ENCODE peak calls at places on chromosomes 11 and 22, in five cellular contexts. B is heart right ventricle, E is AG04450, Y is esophagus squamous epithelium, K is thoracic aorta. Z is an unnamed sample.

GRCh38 chr22:32348031-32348611 is 9.5 kb upstream of the RFPL3 start:
- DNase-seq in E (no peak), K (no peak), Y (no peak), B (no peak), Z (no peak)

GRCh38 chr11:62223095-62223494 is 14.6 kb downstream of the SCGB2A1 start:
- DNase-seq in K (no peak), B (no peak), E (no peak), Y (no peak), Z (no peak)

GRCh38 chr11:47967577-47968230 is 12.7 kb upstream of the PTPRJ start:
- DNase-seq in Y (no peak), K (no peak), E (no peak), B (no peak), Z (no peak)

GRCh38 chr22:19086944-19087343 is 35.3 kb downstream of the DGCR2 start:
- DNase-seq in Y (no peak), B (no peak), E (no peak), K (no peak), Z (no peak)

GRCh38 chr11:128632151-128632791 is 44.9 kb upstream of the ETS1 start:
- DNase-seq in E (peak), B (no peak), Y (no peak), K (no peak), Z (no peak)

GRCh38 chr11:8040921-8041285 is 40.1 kb upstream of the TUB start:
- DNase-seq in K (no peak), Y (no peak), B (no peak), E (no peak), Z (no peak)

GRCh38 chr22:50727678-50728522 is 10.1 kb upstream of the ACR start:
- DNase-seq in B (no peak), E (no peak), Y (no peak), K (no peak), Z (no peak)

GRCh38 chr11:119352857-119353260 is 6.4 kb upstream of the MFRP start:
- DNase-seq in K (no peak), E (no peak), B (peak), Y (no peak), Z (no peak)

GRCh38 chr22:46545041-46545796 is 7.8 kb upstream of the CELSR1 start:
- DNase-seq in Y (no peak), E (no peak), K (no peak), B (no peak), Z (no peak)

GRCh38 chr11:8531312-8531711 is 62.7 kb downstream of the STK33 start:
- DNase-seq in Y (no peak), E (no peak), K (no peak), B (peak), Z (no peak)

GRCh38 chr11:122181893-122182292 is 65.9 kb upstream of the BLID start:
- DNase-seq in B (no peak), Y (no peak), E (no peak), K (no peak), Z (no peak)

GRCh38 chr11:9783986-9784385 is 120.1 kb downstream of the SWAP70 start:
- DNase-seq in Y (no peak), B (no peak), K (no peak), E (no peak), Z (no peak)

GRCh38 chr11:35629914-35630313 is 11.7 kb downstream of the FJX1 start:
- DNase-seq in E (peak), K (no peak), B (no peak), Y (no peak), Z (no peak)

GRCh38 chr11:28834877-28835276 is 726.7 kb downstream of the METTL15 start:
- DNase-seq in E (peak), B (no peak), K (no peak), Y (no peak), Z (no peak)

GRCh38 chr11:71218789-71219499 is 33.4 kb downstream of the SHANK2 start:
- DNase-seq in Y (no peak), K (no peak), E (no peak), B (no peak), Z (no peak)

GRCh38 chr11:30128269-30128932 is 102.4 kb upstream of the FSHB start:
- DNase-seq in K (no peak), B (peak), Y (no peak), E (peak), Z (no peak)

GRCh38 chr11:84714316-84714780 is 912.8 kb downstream of the DLG2 start:
- DNase-seq in Y (no peak), K (no peak), B (peak), E (no peak), Z (no peak)

GRCh38 chr22:36355362-36355761 is 32.4 kb downstream of the MYH9 start:
- DNase-seq in E (no peak), Y (no peak), K (no peak), B (no peak), Z (no peak)

GRCh38 chr11:123063396-123064267 is 1.7 kb upstream of the HSPA8 start:
- DNase-seq in E (no peak), Y (no peak), B (peak), K (no peak), Z (peak)

GRCh38 chr11:69321877-69322350 is 28.0 kb downstream of the MYEOV start:
- DNase-seq in B (no peak), Y (no peak), K (peak), E (peak), Z (no peak)

GRCh38 chr11:123640677-123641494 is 13.5 kb downstream of the SCN3B start:
- DNase-seq in K (no peak), E (no peak), B (peak), Y (no peak), Z (peak)

GRCh38 chr22:19757985-19758895 is 2.3 kb upstream of the TBX1 start:
- DNase-seq in Y (no peak), K (no peak), B (no peak), E (no peak), Z (no peak)

GRCh38 chr22:49232319-49233067 is 595.2 kb downstream of the BRD1 start:
- DNase-seq in E (no peak), B (no peak), Y (no peak), K (no peak), Z (no peak)

GRCh38 chr11:1070594-1071462 is 3.8 kb upstream of the MUC2 start:
- DNase-seq in Y (no peak), B (no peak), E (no peak), K (no peak), Z (no peak)

GRCh38 chr11:2377511-2378443 is 667 bp downstream of the CD81 start:
- DNase-seq in K (no peak), Y (no peak), E (no peak), B (peak), Z (no peak)

GRCh38 chr11:44750440-44751005 is 23.8 kb downstream of the TSPAN18 start:
- DNase-seq in Y (no peak), K (no peak), B (no peak), E (no peak), Z (no peak)

GRCh38 chr11:75326439-75326810 is 25.0 kb downstream of the ARRB1 start:
- DNase-seq in B (no peak), E (no peak), K (no peak), Y (no peak), Z (no peak)
- H3K27ac ChIP-seq in B (peak), E (peak), K (no peak), Y (peak), Z (peak)

GRCh38 chr11:37505406-37505805 is 907.4 kb upstream of the RAG2 start:
- DNase-seq in B (no peak), E (no peak), Y (no peak), K (no peak), Z (no peak)

GRCh38 chr11:37502202-37502601 is 904.2 kb upstream of the RAG2 start:
- DNase-seq in K (no peak), E (no peak), B (no peak), Y (no peak), Z (no peak)

GRCh38 chr11:37504925-37505324 is 906.9 kb upstream of the RAG2 start:
- DNase-seq in B (no peak), Y (no peak), K (no peak), E (peak), Z (no peak)

GRCh38 chr11:37503411-37504065 is 905.5 kb upstream of the RAG2 start:
- DNase-seq in K (no peak), Y (no peak), E (no peak), B (no peak), Z (no peak)

DNA sequence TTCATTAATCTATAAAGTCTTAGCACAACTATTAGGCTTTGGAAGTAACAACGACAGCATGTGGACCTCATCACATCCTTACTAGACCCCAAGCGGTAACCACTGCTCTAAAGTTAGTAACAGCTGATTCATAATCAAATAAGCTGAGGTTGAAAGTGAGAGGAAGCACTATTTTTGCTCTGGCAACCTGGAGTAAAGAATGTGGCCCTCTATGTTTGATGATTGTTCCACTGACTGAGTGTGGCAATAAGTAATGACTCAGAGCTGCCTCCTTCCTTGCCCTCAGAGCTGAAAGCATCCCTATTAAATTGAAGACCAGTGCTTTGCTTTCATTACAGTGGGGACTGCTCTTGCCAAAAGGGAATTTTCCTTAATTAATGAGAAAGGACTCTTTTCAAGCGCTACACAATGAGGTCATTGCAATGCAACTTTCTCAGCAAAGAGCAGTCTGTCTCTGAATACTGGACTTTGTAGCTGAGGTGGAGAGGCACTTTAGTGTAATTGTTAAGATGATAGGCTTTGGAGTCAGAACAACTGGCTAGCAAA is 906.1 kb upstream of the RAG2 start:
- DNase-seq in K (no peak), Y (no peak), B (no peak), E (peak), Z (no peak)
- H3K27ac ChIP-seq in K (no peak), Y (no peak), B (no peak), E (peak), Z (no peak)

GRCh38 chr11:125072210-125072960 is 9.3 kb downstream of the SLC37A2 start:
- DNase-seq in B (no peak), K (no peak), Y (no peak), E (no peak), Z (no peak)

GRCh38 chr11:125069796-125070195 is 6.7 kb downstream of the SLC37A2 start:
- DNase-seq in Y (no peak), E (no peak), K (no peak), B (no peak), Z (no peak)

GRCh38 chr11:125071831-125072209 is 8.7 kb downstream of the SLC37A2 start:
- DNase-seq in K (no peak), E (no peak), B (no peak), Y (no peak), Z (no peak)

GRCh38 chr11:125071408-125071807 is 8.3 kb downstream of the SLC37A2 start:
- DNase-seq in K (no peak), B (no peak), E (no peak), Y (no peak), Z (no peak)

GRCh38 chr11:125070699-125071254 is 7.7 kb downstream of the SLC37A2 start:
- DNase-seq in B (peak), E (no peak), K (no peak), Y (no peak), Z (no peak)
- H3K27ac ChIP-seq in B (no peak), E (no peak), K (peak), Y (peak), Z (peak)

DNA sequence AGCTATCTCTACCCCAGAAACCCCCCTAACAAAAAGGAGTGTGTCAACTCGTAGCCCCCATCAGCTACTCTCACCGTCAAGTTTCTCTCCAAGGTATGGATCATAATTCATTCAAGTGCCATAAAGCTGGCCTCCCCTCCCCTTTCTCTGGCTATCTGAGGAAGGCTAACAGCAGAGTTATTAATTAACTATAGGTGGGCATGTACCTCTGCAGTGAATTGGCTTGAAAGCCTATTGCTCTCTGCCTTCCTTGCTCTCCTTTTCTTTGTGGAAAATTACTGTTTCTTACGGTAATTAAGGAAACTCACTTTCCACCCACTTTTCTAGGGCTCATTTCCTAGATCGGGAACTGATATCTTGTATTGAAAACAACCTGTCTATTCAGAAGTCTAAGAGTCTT is 14.1 kb downstream of the POLA2 start:
- DNase-seq in Y (no peak), E (no peak), K (no peak), B (no peak), Z (no peak)
- H3K27ac ChIP-seq in Y (peak), E (peak), K (no peak), B (peak), Z (peak)

GRCh38 chr11:11415786-11416390 is 62.8 kb upstream of the CSNK2A3 start:
- DNase-seq in B (no peak), Y (no peak), K (no peak), E (no peak), Z (no peak)
- H3K27ac ChIP-seq in B (no peak), Y (no peak), K (peak), E (no peak), Z (peak)

Z was measured in caudate nucleus.